ENCODE peak calls at places on chromosomes 4 and X, in six cellular contexts. One of them, this sample, is unnamed.
A peak's percentile ranks its signal among the peaks of the same experiment; 100 is the strongest.

GRCh38 chrX:19535481-19535880 is 20.2 kb upstream of the MAP3K15 start:
- DNase-seq in thyroid gland: no peak
- DNase-seq in breast epithelium: no peak
- DNase-seq in iPS DF 6.9: no peak
- DNase-seq in WERI-Rb-1: no peak
- DNase-seq in brain microvascular endothelial cell: no peak
- DNase-seq in this sample: no peak

GRCh38 chr4:33316033-33316432 is 2595.9 kb downstream of the PCDH7 start:
- DNase-seq in thyroid gland: no peak
- DNase-seq in breast epithelium: no peak
- DNase-seq in iPS DF 6.9: no peak
- DNase-seq in WERI-Rb-1: no peak
- DNase-seq in brain microvascular endothelial cell: no peak
- DNase-seq in this sample: no peak

GRCh38 chr4:33386761-33387160 is 2666.6 kb downstream of the PCDH7 start:
- DNase-seq in thyroid gland: no peak
- DNase-seq in breast epithelium: no peak
- DNase-seq in iPS DF 6.9: no peak
- DNase-seq in WERI-Rb-1: no peak
- DNase-seq in brain microvascular endothelial cell: no peak
- DNase-seq in this sample: peak; percentile 5

GRCh38 chr4:79024371-79024770 is 85.1 kb upstream of the PAQR3 start:
- DNase-seq in thyroid gland: no peak
- DNase-seq in breast epithelium: no peak
- DNase-seq in iPS DF 6.9: no peak
- DNase-seq in WERI-Rb-1: no peak
- DNase-seq in brain microvascular endothelial cell: no peak
- DNase-seq in this sample: no peak

GRCh38 chr4:165810726-165811125 is 62.3 kb upstream of the TLL1 start:
- DNase-seq in thyroid gland: no peak
- DNase-seq in breast epithelium: no peak
- DNase-seq in iPS DF 6.9: no peak
- DNase-seq in WERI-Rb-1: no peak
- DNase-seq in brain microvascular endothelial cell: no peak
- DNase-seq in this sample: no peak

GRCh38 chr4:158250321-158250720 is 40.0 kb downstream of the TMEM144 start:
- DNase-seq in thyroid gland: no peak
- DNase-seq in breast epithelium: no peak
- DNase-seq in iPS DF 6.9: no peak
- DNase-seq in WERI-Rb-1: no peak
- DNase-seq in brain microvascular endothelial cell: no peak
- DNase-seq in this sample: no peak

GRCh38 chr4:68361146-68361589 is 11.3 kb upstream of the YTHDC1 start:
- DNase-seq in thyroid gland: no peak
- DNase-seq in breast epithelium: no peak
- DNase-seq in iPS DF 6.9: no peak
- DNase-seq in WERI-Rb-1: no peak
- DNase-seq in brain microvascular endothelial cell: peak; percentile 22
- DNase-seq in this sample: no peak

GRCh38 chr4:144423930-144424329 is 222.0 kb upstream of the HHIP start:
- DNase-seq in thyroid gland: no peak
- DNase-seq in breast epithelium: no peak
- DNase-seq in iPS DF 6.9: no peak
- DNase-seq in WERI-Rb-1: no peak
- DNase-seq in brain microvascular endothelial cell: no peak
- DNase-seq in this sample: no peak

GRCh38 chr4:93659629-93660028 is 168.9 kb upstream of the ATOH1 start:
- DNase-seq in thyroid gland: no peak
- DNase-seq in breast epithelium: no peak
- DNase-seq in iPS DF 6.9: no peak
- DNase-seq in WERI-Rb-1: no peak
- DNase-seq in brain microvascular endothelial cell: no peak
- DNase-seq in this sample: no peak

GRCh38 chrX:38627683-38628082 is 66.3 kb downstream of the TSPAN7 start:
- DNase-seq in thyroid gland: no peak
- DNase-seq in breast epithelium: no peak
- DNase-seq in iPS DF 6.9: peak; percentile 27
- DNase-seq in WERI-Rb-1: peak; percentile 33
- DNase-seq in brain microvascular endothelial cell: peak; percentile 22
- DNase-seq in this sample: peak; percentile 49

GRCh38 chr4:1172971-1173757 is 781 bp upstream of the SPON2 start:
- DNase-seq in thyroid gland: no peak
- DNase-seq in breast epithelium: peak; percentile 50
- DNase-seq in iPS DF 6.9: no peak
- DNase-seq in WERI-Rb-1: peak; percentile 57
- DNase-seq in brain microvascular endothelial cell: no peak
- DNase-seq in this sample: no peak

GRCh38 chrX:106042296-106042695 is 3.8 kb upstream of the SERPINA7 start:
- DNase-seq in thyroid gland: no peak
- DNase-seq in breast epithelium: no peak
- DNase-seq in iPS DF 6.9: no peak
- DNase-seq in WERI-Rb-1: no peak
- DNase-seq in brain microvascular endothelial cell: no peak
- DNase-seq in this sample: no peak

GRCh38 chr4:55253911-55254593 is 92.0 kb upstream of the SRD5A3 start:
- DNase-seq in thyroid gland: no peak
- DNase-seq in breast epithelium: no peak
- DNase-seq in iPS DF 6.9: no peak
- DNase-seq in WERI-Rb-1: no peak
- DNase-seq in brain microvascular endothelial cell: no peak
- DNase-seq in this sample: no peak

GRCh38 chrX:147570483-147570882 is 341.2 kb upstream of the FMR1 start:
- DNase-seq in thyroid gland: no peak
- DNase-seq in breast epithelium: no peak
- DNase-seq in iPS DF 6.9: no peak
- DNase-seq in WERI-Rb-1: no peak
- DNase-seq in brain microvascular endothelial cell: no peak
- DNase-seq in this sample: no peak

DNA sequence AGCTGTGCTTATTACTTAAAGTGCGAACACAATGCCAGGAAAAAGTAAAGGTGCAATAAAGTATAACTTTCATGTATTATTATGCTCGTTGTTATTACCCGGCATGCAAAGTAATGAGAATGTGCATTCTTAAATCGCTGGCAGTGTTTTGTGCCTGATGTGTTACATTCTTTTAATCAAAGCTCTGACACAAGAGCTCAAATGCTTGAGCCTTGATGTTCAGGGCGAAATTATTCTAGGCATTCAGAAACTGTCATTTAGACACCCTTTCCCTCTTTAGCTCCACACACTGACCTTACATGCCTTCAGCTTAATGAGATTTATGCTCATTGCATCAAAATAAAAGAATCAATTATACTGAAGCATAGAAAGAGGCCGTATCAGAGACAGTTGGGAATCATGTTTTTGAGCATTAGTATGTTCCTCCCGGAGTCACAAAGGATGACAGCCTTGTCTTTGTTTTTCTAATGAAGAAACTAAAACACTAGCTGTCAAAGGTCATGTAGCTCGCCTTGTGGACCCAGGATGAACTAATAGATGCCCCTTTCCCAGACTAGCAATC is 56.7 kb downstream of the FAM114A1 start:
- DNase-seq in thyroid gland: no peak
- DNase-seq in breast epithelium: no peak
- DNase-seq in iPS DF 6.9: no peak
- DNase-seq in WERI-Rb-1: no peak
- DNase-seq in brain microvascular endothelial cell: no peak
- DNase-seq in this sample: no peak
- H3K36me3 ChIP-seq in thyroid gland: peaks cover 18% of the 10 kb centered on the region
- H3K36me3 ChIP-seq in breast epithelium: no peaks in the 10 kb centered on the region
- H3K36me3 ChIP-seq in iPS DF 6.9: no peaks in the 10 kb centered on the region
- H3K36me3 ChIP-seq in WERI-Rb-1: no peaks in the 10 kb centered on the region
- H3K36me3 ChIP-seq in brain microvascular endothelial cell: peaks cover 81% of the 10 kb centered on the region
- H3K36me3 ChIP-seq in this sample: no peaks in the 10 kb centered on the region

DNA sequence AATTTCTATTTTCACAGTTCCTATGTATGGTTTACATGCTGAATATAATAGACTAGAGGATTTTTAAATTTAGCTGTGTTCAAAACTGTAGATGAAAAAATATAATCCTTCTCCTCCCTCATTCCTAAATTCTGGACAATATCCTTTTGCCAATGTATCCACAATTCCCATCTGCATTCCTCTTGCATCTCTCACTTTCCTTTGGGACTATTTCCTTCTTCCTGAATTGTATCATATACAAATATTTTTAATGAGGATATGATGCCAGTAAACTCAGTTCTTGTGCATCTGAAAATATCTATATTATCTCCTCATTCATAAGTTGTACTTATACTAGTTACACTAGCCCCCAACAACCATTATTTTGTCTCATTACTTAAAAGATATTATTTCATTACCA is 46.7 kb downstream of the DDX60L start:
- DNase-seq in thyroid gland: no peak
- DNase-seq in breast epithelium: no peak
- DNase-seq in iPS DF 6.9: no peak
- DNase-seq in WERI-Rb-1: no peak
- DNase-seq in brain microvascular endothelial cell: no peak
- DNase-seq in this sample: no peak
- H3K36me3 ChIP-seq in thyroid gland: no peaks in the 10 kb centered on the region
- H3K36me3 ChIP-seq in breast epithelium: peaks cover 3% of the 10 kb centered on the region
- H3K36me3 ChIP-seq in iPS DF 6.9: no peaks in the 10 kb centered on the region
- H3K36me3 ChIP-seq in WERI-Rb-1: no peaks in the 10 kb centered on the region
- H3K36me3 ChIP-seq in brain microvascular endothelial cell: peaks cover 2% of the 10 kb centered on the region
- H3K36me3 ChIP-seq in this sample: no peaks in the 10 kb centered on the region

DNA sequence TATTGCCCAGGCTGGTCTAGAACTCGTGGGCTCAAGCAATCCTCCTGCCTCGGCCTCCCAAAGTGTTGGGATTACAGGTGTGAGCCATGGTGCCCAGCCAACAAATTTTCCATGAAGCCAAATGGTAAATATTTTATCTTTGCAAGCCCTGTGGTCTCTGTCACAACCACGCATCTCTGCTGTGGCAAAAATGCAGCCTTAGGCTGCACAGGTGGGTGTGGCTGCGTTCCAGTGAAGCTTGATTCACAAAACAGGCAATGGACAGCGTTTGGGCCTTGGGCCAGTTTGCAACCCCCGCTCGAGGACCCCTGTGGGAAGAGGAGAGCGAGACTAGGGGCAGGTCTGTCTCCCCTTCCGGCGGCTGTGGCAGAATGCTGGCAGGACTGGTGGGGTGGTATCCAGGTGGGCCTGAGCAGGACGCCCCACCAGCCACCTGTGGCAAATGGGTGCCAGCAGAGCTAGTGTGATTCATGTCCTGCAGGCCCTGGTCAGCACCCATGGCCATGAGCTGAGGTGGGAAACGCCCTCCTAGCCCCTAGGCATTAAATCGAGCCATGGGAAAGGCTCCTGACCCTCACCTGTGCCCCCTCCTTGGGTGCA is 19.7 kb downstream of the HTRA3 start:
- DNase-seq in thyroid gland: no peak
- DNase-seq in breast epithelium: no peak
- DNase-seq in iPS DF 6.9: no peak
- DNase-seq in WERI-Rb-1: no peak
- DNase-seq in brain microvascular endothelial cell: no peak
- DNase-seq in this sample: no peak
- H3K36me3 ChIP-seq in thyroid gland: no peaks in the 10 kb centered on the region
- H3K36me3 ChIP-seq in breast epithelium: no peaks in the 10 kb centered on the region
- H3K36me3 ChIP-seq in iPS DF 6.9: no peaks in the 10 kb centered on the region
- H3K36me3 ChIP-seq in WERI-Rb-1: no peaks in the 10 kb centered on the region
- H3K36me3 ChIP-seq in brain microvascular endothelial cell: no peaks in the 10 kb centered on the region
- H3K36me3 ChIP-seq in this sample: no peaks in the 10 kb centered on the region

DNA sequence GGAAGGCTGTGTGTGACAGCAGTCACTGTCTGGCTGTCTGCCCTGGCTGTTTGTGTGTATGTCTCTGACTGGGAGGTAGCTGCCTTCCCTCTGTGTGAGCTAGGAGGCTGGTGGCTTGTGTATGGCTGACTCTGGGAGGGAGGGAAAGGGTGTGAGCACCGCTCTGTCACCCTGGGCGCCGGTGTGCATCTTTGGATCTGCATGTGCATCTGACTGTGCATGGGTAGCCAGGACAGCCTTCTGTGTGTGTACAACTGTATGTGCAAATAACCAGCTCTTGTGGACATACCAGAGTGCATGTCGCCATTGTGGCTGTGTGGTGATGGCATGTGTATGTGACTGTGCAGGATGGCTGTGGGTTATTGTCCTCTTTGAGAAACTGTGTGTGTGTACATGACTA is 7.4 kb upstream of the ERAS start:
- DNase-seq in thyroid gland: no peak
- DNase-seq in breast epithelium: no peak
- DNase-seq in iPS DF 6.9: no peak
- DNase-seq in WERI-Rb-1: no peak
- DNase-seq in brain microvascular endothelial cell: no peak
- DNase-seq in this sample: no peak
- H3K36me3 ChIP-seq in thyroid gland: no peaks in the 10 kb centered on the region
- H3K36me3 ChIP-seq in breast epithelium: no peaks in the 10 kb centered on the region
- H3K36me3 ChIP-seq in iPS DF 6.9: peaks cover 2% of the 10 kb centered on the region
- H3K36me3 ChIP-seq in WERI-Rb-1: no peaks in the 10 kb centered on the region
- H3K36me3 ChIP-seq in brain microvascular endothelial cell: no peaks in the 10 kb centered on the region
- H3K36me3 ChIP-seq in this sample: peaks cover 3% of the 10 kb centered on the region

DNA sequence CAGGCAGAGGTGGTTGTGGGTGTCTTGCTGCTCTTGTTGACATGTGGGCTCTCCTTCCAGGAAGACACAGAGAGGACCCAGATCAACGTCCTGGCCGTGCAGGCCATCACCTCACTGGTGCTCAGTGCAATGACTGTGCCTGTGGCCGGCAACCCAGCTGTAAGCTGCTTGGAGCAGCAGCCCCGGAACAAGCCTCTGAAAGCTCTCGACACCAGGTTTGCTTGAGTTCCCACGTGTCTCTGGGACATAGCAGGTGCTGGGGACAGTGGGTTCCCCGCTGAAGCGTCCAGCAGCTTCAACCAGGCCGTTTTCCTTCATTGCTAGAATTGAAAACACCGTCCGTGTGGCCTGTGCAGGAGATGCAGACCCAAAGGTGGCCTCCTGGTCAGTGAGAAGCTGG is 25.6 kb upstream of the MSANTD1 start:
- DNase-seq in thyroid gland: no peak
- DNase-seq in breast epithelium: no peak
- DNase-seq in iPS DF 6.9: no peak
- DNase-seq in WERI-Rb-1: no peak
- DNase-seq in brain microvascular endothelial cell: no peak
- DNase-seq in this sample: no peak
- H3K36me3 ChIP-seq in thyroid gland: peaks cover 43% of the 10 kb centered on the region
- H3K36me3 ChIP-seq in breast epithelium: no peaks in the 10 kb centered on the region
- H3K36me3 ChIP-seq in iPS DF 6.9: peaks cover 19% of the 10 kb centered on the region
- H3K36me3 ChIP-seq in WERI-Rb-1: peaks cover 85% of the 10 kb centered on the region
- H3K36me3 ChIP-seq in brain microvascular endothelial cell: peaks cover 59% of the 10 kb centered on the region
- H3K36me3 ChIP-seq in this sample: peaks cover 31% of the 10 kb centered on the region

GRCh38 chr4:186602978-186603377 is 47.6 kb upstream of the MTNR1A start:
- DNase-seq in thyroid gland: no peak
- DNase-seq in breast epithelium: no peak
- DNase-seq in iPS DF 6.9: no peak
- DNase-seq in WERI-Rb-1: no peak
- DNase-seq in brain microvascular endothelial cell: no peak
- DNase-seq in this sample: no peak
- H3K36me3 ChIP-seq in thyroid gland: peaks cover 29% of the 10 kb centered on the region
- H3K36me3 ChIP-seq in breast epithelium: peaks cover 15% of the 10 kb centered on the region
- H3K36me3 ChIP-seq in iPS DF 6.9: peaks cover 34% of the 10 kb centered on the region
- H3K36me3 ChIP-seq in WERI-Rb-1: no peaks in the 10 kb centered on the region
- H3K36me3 ChIP-seq in brain microvascular endothelial cell: peaks cover 72% of the 10 kb centered on the region
- H3K36me3 ChIP-seq in this sample: peaks cover 19% of the 10 kb centered on the region

DNA sequence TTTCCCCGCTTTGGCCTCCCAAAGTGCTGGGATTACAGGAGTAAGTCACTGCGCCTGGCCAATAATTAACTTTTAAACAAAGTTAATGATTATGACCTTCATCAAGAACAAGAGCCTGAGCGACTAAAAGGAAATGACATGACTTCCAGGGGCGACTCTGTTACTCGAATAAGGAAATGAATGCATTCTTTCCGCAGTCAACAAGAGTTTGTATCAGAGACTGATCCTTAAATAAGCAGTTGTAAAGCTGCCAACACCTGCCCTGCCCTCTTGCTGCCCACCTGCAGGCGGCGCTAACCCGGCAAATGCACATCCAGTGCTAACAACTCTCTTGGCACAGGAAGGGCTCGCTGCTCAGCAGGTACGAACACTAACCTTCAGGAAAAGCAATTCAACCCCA is 27.3 kb downstream of the WDR1 start:
- DNase-seq in thyroid gland: no peak
- DNase-seq in breast epithelium: no peak
- DNase-seq in iPS DF 6.9: no peak
- DNase-seq in WERI-Rb-1: peak; percentile 36
- DNase-seq in brain microvascular endothelial cell: no peak
- DNase-seq in this sample: peak; percentile 81
- H3K36me3 ChIP-seq in thyroid gland: peaks cover 71% of the 10 kb centered on the region
- H3K36me3 ChIP-seq in breast epithelium: no peaks in the 10 kb centered on the region
- H3K36me3 ChIP-seq in iPS DF 6.9: peaks cover 67% of the 10 kb centered on the region
- H3K36me3 ChIP-seq in WERI-Rb-1: peaks cover 100% of the 10 kb centered on the region
- H3K36me3 ChIP-seq in brain microvascular endothelial cell: peaks cover 93% of the 10 kb centered on the region
- H3K36me3 ChIP-seq in this sample: peaks cover 76% of the 10 kb centered on the region

This sample was measured in H7.